ENCODE peak calls at places on chromosomes 6 and 20, in ten cellular contexts. One of them, this sample, is unnamed.

GRCh38 chr20:15789083-15789482 is 784.2 kb downstream of the KIF16B start:
- DNase-seq in IMR-90: no peak
- DNase-seq in mucosa of descending colon: no peak
- DNase-seq in effector memory CD4-positive, alpha-beta T cell: no peak
- DNase-seq in AG04450: no peak
- DNase-seq in upper lobe of right lung: no peak
- DNase-seq in ovary: no peak
- DNase-seq in tibial artery: no peak
- DNase-seq in OCI-LY7: no peak
- DNase-seq in transverse colon: no peak
- DNase-seq in this sample: no peak

GRCh38 chr6:130760006-130760405 is 67.2 kb upstream of the SMLR1 start:
- DNase-seq in IMR-90: peak; percentile 61
- DNase-seq in mucosa of descending colon: no peak
- DNase-seq in effector memory CD4-positive, alpha-beta T cell: no peak
- DNase-seq in AG04450: no peak
- DNase-seq in upper lobe of right lung: no peak
- DNase-seq in ovary: no peak
- DNase-seq in tibial artery: no peak
- DNase-seq in OCI-LY7: peak; percentile 3
- DNase-seq in transverse colon: no peak
- DNase-seq in this sample: peak; percentile 60

GRCh38 chr6:45591306-45591705 is 213.6 kb upstream of the SUPT3H start:
- DNase-seq in IMR-90: peak; percentile 32
- DNase-seq in mucosa of descending colon: no peak
- DNase-seq in effector memory CD4-positive, alpha-beta T cell: no peak
- DNase-seq in AG04450: no peak
- DNase-seq in upper lobe of right lung: no peak
- DNase-seq in ovary: no peak
- DNase-seq in tibial artery: no peak
- DNase-seq in OCI-LY7: no peak
- DNase-seq in transverse colon: no peak
- DNase-seq in this sample: peak; percentile 73

GRCh38 chr20:46304361-46304760 is 3.9 kb downstream of the CDH22 start:
- DNase-seq in IMR-90: peak; percentile 51
- DNase-seq in mucosa of descending colon: no peak
- DNase-seq in effector memory CD4-positive, alpha-beta T cell: no peak
- DNase-seq in AG04450: no peak
- DNase-seq in upper lobe of right lung: no peak
- DNase-seq in ovary: no peak
- DNase-seq in tibial artery: no peak
- DNase-seq in OCI-LY7: no peak
- DNase-seq in transverse colon: no peak
- DNase-seq in this sample: no peak

GRCh38 chr6:140105857-140106256 is 731.4 kb upstream of the CITED2 start:
- DNase-seq in IMR-90: no peak
- DNase-seq in mucosa of descending colon: no peak
- DNase-seq in effector memory CD4-positive, alpha-beta T cell: no peak
- DNase-seq in AG04450: no peak
- DNase-seq in upper lobe of right lung: no peak
- DNase-seq in ovary: no peak
- DNase-seq in tibial artery: no peak
- DNase-seq in OCI-LY7: no peak
- DNase-seq in transverse colon: no peak
- DNase-seq in this sample: peak; percentile 20

GRCh38 chr6:156808287-156808686 is 31.1 kb downstream of the ARID1B start:
- DNase-seq in IMR-90: peak; percentile 13
- DNase-seq in mucosa of descending colon: no peak
- DNase-seq in effector memory CD4-positive, alpha-beta T cell: no peak
- DNase-seq in AG04450: no peak
- DNase-seq in upper lobe of right lung: no peak
- DNase-seq in ovary: no peak
- DNase-seq in tibial artery: no peak
- DNase-seq in OCI-LY7: peak; percentile 38
- DNase-seq in transverse colon: no peak
- DNase-seq in this sample: no peak

GRCh38 chr20:62307226-62308101 is 4.7 kb downstream of the ADRM1 start:
- DNase-seq in IMR-90: no peak
- DNase-seq in mucosa of descending colon: no peak
- DNase-seq in effector memory CD4-positive, alpha-beta T cell: no peak
- DNase-seq in AG04450: no peak
- DNase-seq in upper lobe of right lung: no peak
- DNase-seq in ovary: no peak
- DNase-seq in tibial artery: no peak
- DNase-seq in OCI-LY7: no peak
- DNase-seq in transverse colon: no peak
- DNase-seq in this sample: peak; percentile 30

GRCh38 chr6:53679446-53679933 is 13.9 kb upstream of the KLHL31 start:
- DNase-seq in IMR-90: peak; percentile 46
- DNase-seq in mucosa of descending colon: no peak
- DNase-seq in effector memory CD4-positive, alpha-beta T cell: no peak
- DNase-seq in AG04450: no peak
- DNase-seq in upper lobe of right lung: no peak
- DNase-seq in ovary: no peak
- DNase-seq in tibial artery: no peak
- DNase-seq in OCI-LY7: peak; percentile 20
- DNase-seq in transverse colon: no peak
- DNase-seq in this sample: peak; percentile 56

GRCh38 chr6:138572200-138572875 is 73.0 kb upstream of the NHSL1 start:
- DNase-seq in IMR-90: peak; percentile 91
- DNase-seq in mucosa of descending colon: peak; percentile 76
- DNase-seq in effector memory CD4-positive, alpha-beta T cell: no peak
- DNase-seq in AG04450: peak; percentile 85
- DNase-seq in upper lobe of right lung: peak; percentile 84
- DNase-seq in ovary: peak; percentile 65
- DNase-seq in tibial artery: peak; percentile 74
- DNase-seq in OCI-LY7: no peak
- DNase-seq in transverse colon: peak; percentile 82
- DNase-seq in this sample: peak; percentile 89

GRCh38 chr20:62985089-62985778 is 21.5 kb downstream of the BHLHE23 start:
- DNase-seq in IMR-90: no peak
- DNase-seq in mucosa of descending colon: no peak
- DNase-seq in effector memory CD4-positive, alpha-beta T cell: no peak
- DNase-seq in AG04450: no peak
- DNase-seq in upper lobe of right lung: no peak
- DNase-seq in ovary: no peak
- DNase-seq in tibial artery: no peak
- DNase-seq in OCI-LY7: no peak
- DNase-seq in transverse colon: no peak
- DNase-seq in this sample: no peak

GRCh38 chr20:63831696-63832686 is 927 bp upstream of the ZBTB46 start:
- DNase-seq in IMR-90: no peak
- DNase-seq in mucosa of descending colon: peak; percentile 77
- DNase-seq in effector memory CD4-positive, alpha-beta T cell: no peak
- DNase-seq in AG04450: no peak
- DNase-seq in upper lobe of right lung: peak; percentile 76
- DNase-seq in ovary: peak; percentile 77
- DNase-seq in tibial artery: no peak
- DNase-seq in OCI-LY7: no peak
- DNase-seq in transverse colon: peak; percentile 64
- DNase-seq in this sample: peak; percentile 23

DNA sequence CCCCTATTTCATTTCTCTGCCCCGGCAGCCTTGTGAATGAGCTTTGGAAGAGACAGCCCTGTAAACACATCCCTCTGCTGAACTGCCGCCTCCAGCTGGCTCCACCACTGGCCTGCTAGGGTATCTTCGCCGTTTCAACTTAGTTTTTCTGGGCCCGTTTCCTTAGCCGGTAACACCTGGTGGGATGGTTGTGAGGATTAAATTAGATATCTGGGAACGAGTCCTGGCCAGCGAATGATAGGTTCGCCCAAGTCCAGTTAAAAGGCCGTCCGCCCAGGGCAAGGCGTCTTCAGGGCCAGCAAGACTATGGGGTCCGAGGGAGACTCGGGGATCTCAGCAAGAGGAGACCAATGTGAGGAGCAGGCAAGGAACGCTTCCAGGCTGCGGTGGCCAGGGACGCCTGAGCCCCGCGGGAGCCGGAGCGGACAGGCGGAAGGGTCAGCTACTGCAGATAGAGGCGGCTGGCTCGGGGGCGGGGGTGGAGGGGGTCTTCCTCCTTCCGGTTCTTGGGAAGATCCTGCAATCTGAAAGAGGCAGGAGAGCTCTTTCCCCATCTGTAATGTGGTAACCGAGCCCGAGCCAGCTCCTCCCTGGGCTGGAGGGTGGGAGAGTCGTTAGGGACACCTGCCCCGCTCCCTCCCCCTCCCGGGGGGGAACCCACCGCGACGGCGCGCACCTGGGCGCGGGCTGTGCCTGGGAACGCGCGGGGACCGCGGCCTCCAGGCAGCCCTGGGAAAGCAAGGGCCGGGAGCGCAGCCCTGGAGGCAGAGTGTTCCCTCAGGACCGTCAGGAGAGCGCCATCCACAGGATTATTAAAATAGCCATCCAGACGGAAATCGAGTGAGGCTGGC is 4.5 kb upstream of the PTCRA start:
- DNase-seq in IMR-90: no peak
- DNase-seq in mucosa of descending colon: no peak
- DNase-seq in effector memory CD4-positive, alpha-beta T cell: no peak
- DNase-seq in AG04450: no peak
- DNase-seq in upper lobe of right lung: no peak
- DNase-seq in ovary: no peak
- DNase-seq in tibial artery: no peak
- DNase-seq in OCI-LY7: no peak
- DNase-seq in transverse colon: no peak
- DNase-seq in this sample: no peak
- H3K4me3 ChIP-seq in IMR-90: no peak overlapping the region
- H3K4me3 ChIP-seq in mucosa of descending colon: no peak overlapping the region
- H3K4me3 ChIP-seq in effector memory CD4-positive, alpha-beta T cell: no peak overlapping the region
- H3K4me3 ChIP-seq in AG04450: peak overlapping the region; percentile 27
- H3K4me3 ChIP-seq in upper lobe of right lung: peak overlapping the region; percentile 33
- H3K4me3 ChIP-seq in ovary: peak overlapping the region; percentile 19
- H3K4me3 ChIP-seq in tibial artery: no peak overlapping the region
- H3K4me3 ChIP-seq in OCI-LY7: no peak overlapping the region
- H3K4me3 ChIP-seq in transverse colon: peak overlapping the region; percentile 39
- H3K4me3 ChIP-seq in this sample: no peak overlapping the region

GRCh38 chr6:90111387-90111786 is 185.3 kb downstream of the BACH2 start:
- DNase-seq in IMR-90: no peak
- DNase-seq in mucosa of descending colon: no peak
- DNase-seq in effector memory CD4-positive, alpha-beta T cell: no peak
- DNase-seq in AG04450: no peak
- DNase-seq in upper lobe of right lung: no peak
- DNase-seq in ovary: no peak
- DNase-seq in tibial artery: no peak
- DNase-seq in OCI-LY7: no peak
- DNase-seq in transverse colon: no peak
- DNase-seq in this sample: peak; percentile 24
- H3K4me3 ChIP-seq in IMR-90: no peak overlapping the region
- H3K4me3 ChIP-seq in mucosa of descending colon: no peak overlapping the region
- H3K4me3 ChIP-seq in effector memory CD4-positive, alpha-beta T cell: no peak overlapping the region
- H3K4me3 ChIP-seq in AG04450: no peak overlapping the region
- H3K4me3 ChIP-seq in upper lobe of right lung: no peak overlapping the region
- H3K4me3 ChIP-seq in ovary: no peak overlapping the region
- H3K4me3 ChIP-seq in tibial artery: no peak overlapping the region
- H3K4me3 ChIP-seq in OCI-LY7: no peak overlapping the region
- H3K4me3 ChIP-seq in transverse colon: no peak overlapping the region
- H3K4me3 ChIP-seq in this sample: no peak overlapping the region

GRCh38 chr6:144870796-144871195 is 585.7 kb downstream of the UTRN start:
- DNase-seq in IMR-90: no peak
- DNase-seq in mucosa of descending colon: no peak
- DNase-seq in effector memory CD4-positive, alpha-beta T cell: no peak
- DNase-seq in AG04450: no peak
- DNase-seq in upper lobe of right lung: no peak
- DNase-seq in ovary: no peak
- DNase-seq in tibial artery: no peak
- DNase-seq in OCI-LY7: no peak
- DNase-seq in transverse colon: no peak
- DNase-seq in this sample: no peak
- H3K4me3 ChIP-seq in IMR-90: no peak overlapping the region
- H3K4me3 ChIP-seq in mucosa of descending colon: no peak overlapping the region
- H3K4me3 ChIP-seq in effector memory CD4-positive, alpha-beta T cell: no peak overlapping the region
- H3K4me3 ChIP-seq in AG04450: no peak overlapping the region
- H3K4me3 ChIP-seq in upper lobe of right lung: no peak overlapping the region
- H3K4me3 ChIP-seq in ovary: no peak overlapping the region
- H3K4me3 ChIP-seq in tibial artery: no peak overlapping the region
- H3K4me3 ChIP-seq in OCI-LY7: no peak overlapping the region
- H3K4me3 ChIP-seq in transverse colon: no peak overlapping the region
- H3K4me3 ChIP-seq in this sample: no peak overlapping the region

GRCh38 chr6:152605901-152606390 is 31.2 kb downstream of the SYNE1 start:
- DNase-seq in IMR-90: peak; percentile 4
- DNase-seq in mucosa of descending colon: no peak
- DNase-seq in effector memory CD4-positive, alpha-beta T cell: no peak
- DNase-seq in AG04450: no peak
- DNase-seq in upper lobe of right lung: no peak
- DNase-seq in ovary: no peak
- DNase-seq in tibial artery: no peak
- DNase-seq in OCI-LY7: no peak
- DNase-seq in transverse colon: no peak
- DNase-seq in this sample: no peak
- H3K4me3 ChIP-seq in IMR-90: no peak overlapping the region
- H3K4me3 ChIP-seq in mucosa of descending colon: no peak overlapping the region
- H3K4me3 ChIP-seq in effector memory CD4-positive, alpha-beta T cell: no peak overlapping the region
- H3K4me3 ChIP-seq in AG04450: no peak overlapping the region
- H3K4me3 ChIP-seq in upper lobe of right lung: no peak overlapping the region
- H3K4me3 ChIP-seq in ovary: no peak overlapping the region
- H3K4me3 ChIP-seq in tibial artery: no peak overlapping the region
- H3K4me3 ChIP-seq in OCI-LY7: no peak overlapping the region
- H3K4me3 ChIP-seq in transverse colon: no peak overlapping the region
- H3K4me3 ChIP-seq in this sample: no peak overlapping the region

GRCh38 chr6:23040899-23041298 is 471.5 kb downstream of the HDGFL1 start:
- DNase-seq in IMR-90: no peak
- DNase-seq in mucosa of descending colon: no peak
- DNase-seq in effector memory CD4-positive, alpha-beta T cell: no peak
- DNase-seq in AG04450: no peak
- DNase-seq in upper lobe of right lung: no peak
- DNase-seq in ovary: no peak
- DNase-seq in tibial artery: no peak
- DNase-seq in OCI-LY7: no peak
- DNase-seq in transverse colon: no peak
- DNase-seq in this sample: no peak

DNA sequence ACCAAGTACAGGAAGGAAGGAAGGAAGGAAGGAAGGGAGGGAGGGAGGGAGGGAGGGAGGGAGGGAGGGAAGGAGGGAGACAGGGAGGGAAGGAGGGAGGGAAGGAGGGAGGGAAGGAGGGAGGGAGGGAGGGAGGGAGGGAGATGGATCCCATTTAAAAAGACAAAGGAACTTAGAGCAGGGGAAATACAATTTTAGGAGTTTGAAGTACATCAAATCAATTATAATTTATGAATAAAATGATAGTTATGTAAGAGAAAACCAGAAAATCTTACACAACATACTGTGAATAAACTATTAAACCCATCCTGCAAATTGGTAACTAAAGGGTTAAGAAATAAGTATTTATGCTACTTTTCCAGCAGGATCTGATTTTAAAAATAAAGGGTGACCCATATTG is 475.9 kb downstream of the HDGFL1 start:
- DNase-seq in IMR-90: no peak
- DNase-seq in mucosa of descending colon: no peak
- DNase-seq in effector memory CD4-positive, alpha-beta T cell: no peak
- DNase-seq in AG04450: no peak
- DNase-seq in upper lobe of right lung: no peak
- DNase-seq in ovary: no peak
- DNase-seq in tibial artery: no peak
- DNase-seq in OCI-LY7: no peak
- DNase-seq in transverse colon: no peak
- DNase-seq in this sample: no peak
- H3K4me3 ChIP-seq in IMR-90: no peak overlapping the region
- H3K4me3 ChIP-seq in mucosa of descending colon: no peak overlapping the region
- H3K4me3 ChIP-seq in effector memory CD4-positive, alpha-beta T cell: no peak overlapping the region
- H3K4me3 ChIP-seq in AG04450: no peak overlapping the region
- H3K4me3 ChIP-seq in upper lobe of right lung: no peak overlapping the region
- H3K4me3 ChIP-seq in ovary: no peak overlapping the region
- H3K4me3 ChIP-seq in tibial artery: no peak overlapping the region
- H3K4me3 ChIP-seq in OCI-LY7: no peak overlapping the region
- H3K4me3 ChIP-seq in transverse colon: no peak overlapping the region
- H3K4me3 ChIP-seq in this sample: no peak overlapping the region